ENCODE peak calls at places on chromosomes 3 and 15, in four cellular contexts. One of them, this sample, is unnamed.

GRCh38 chr15:91100561-91101355 is 701 bp downstream of the SV2B start:
- DNase-seq in A549: no peak
- DNase-seq in IMR-90: peak; percentile 7
- DNase-seq in GM12878: no peak
- DNase-seq in this sample: no peak

GRCh38 chr15:85337398-85338074 is 42.9 kb upstream of the AKAP13 start:
- DNase-seq in IMR-90: no peak
- DNase-seq in A549: no peak
- DNase-seq in GM12878: no peak
- DNase-seq in this sample: no peak

GRCh38 chr15:78714890-78715289 is 73.9 kb upstream of the CHRNB4 start:
- DNase-seq in IMR-90: no peak
- DNase-seq in GM12878: no peak
- DNase-seq in A549: no peak
- DNase-seq in this sample: no peak

GRCh38 chr3:44339990-44340389 is 1.4 kb downstream of the TCAIM start:
- DNase-seq in IMR-90: no peak
- DNase-seq in GM12878: no peak
- DNase-seq in A549: no peak
- DNase-seq in this sample: no peak

GRCh38 chr3:72523409-72524172 is 324.7 kb downstream of the SHQ1 start:
- DNase-seq in A549: no peak
- DNase-seq in IMR-90: no peak
- DNase-seq in GM12878: peak; percentile 74
- DNase-seq in this sample: peak; percentile 22

GRCh38 chr15:32796856-32797255 is 79.1 kb downstream of the GREM1 start:
- DNase-seq in IMR-90: no peak
- DNase-seq in A549: no peak
- DNase-seq in GM12878: no peak
- DNase-seq in this sample: no peak

GRCh38 chr3:106379251-106379750 is 510.5 kb upstream of the CBLB start:
- DNase-seq in IMR-90: no peak
- DNase-seq in A549: no peak
- DNase-seq in GM12878: no peak
- DNase-seq in this sample: no peak

GRCh38 chr3:176375519-176375918 is 821.8 kb downstream of the TBL1XR1 start:
- DNase-seq in A549: no peak
- DNase-seq in GM12878: no peak
- DNase-seq in IMR-90: no peak
- DNase-seq in this sample: no peak

GRCh38 chr3:33058780-33059179 is 38.2 kb downstream of the GLB1 start:
- DNase-seq in GM12878: no peak
- DNase-seq in A549: no peak
- DNase-seq in IMR-90: no peak
- DNase-seq in this sample: no peak

GRCh38 chr3:22835041-22835440 is 368.1 kb upstream of the UBE2E2 start:
- DNase-seq in A549: no peak
- DNase-seq in GM12878: no peak
- DNase-seq in IMR-90: no peak
- DNase-seq in this sample: no peak

GRCh38 chr3:24120434-24120833 is 175.3 kb downstream of the NR1D2 start:
- DNase-seq in IMR-90: no peak
- DNase-seq in A549: no peak
- DNase-seq in GM12878: no peak
- DNase-seq in this sample: no peak

GRCh38 chr3:31729082-31729481 is 196.4 kb downstream of the STT3B start:
- DNase-seq in GM12878: no peak
- DNase-seq in A549: no peak
- DNase-seq in IMR-90: no peak
- DNase-seq in this sample: no peak

GRCh38 chr15:41620536-41621199 is 39.5 kb upstream of the MGA start:
- DNase-seq in A549: no peak
- DNase-seq in GM12878: no peak
- DNase-seq in IMR-90: no peak
- DNase-seq in this sample: no peak

GRCh38 chr3:133038089-133038730 is at the start of gene TMEM108:
- DNase-seq in IMR-90: peak; percentile 58
- DNase-seq in GM12878: no peak
- DNase-seq in A549: peak; percentile 73
- DNase-seq in this sample: peak; percentile 93

GRCh38 chr3:16090013-16090412 is 84.5 kb upstream of the GALNT15 start:
- DNase-seq in GM12878: no peak
- DNase-seq in A549: peak; percentile 33
- DNase-seq in IMR-90: peak; percentile 99
- DNase-seq in this sample: no peak

GRCh38 chr3:50090985-50091384 is 2.3 kb downstream of the RBM5 start:
- DNase-seq in A549: no peak
- DNase-seq in IMR-90: no peak
- DNase-seq in GM12878: no peak
- DNase-seq in this sample: no peak

GRCh38 chr3:62201438-62202035 is 171.8 kb downstream of the FEZF2 start:
- DNase-seq in GM12878: no peak
- DNase-seq in A549: peak; percentile 16
- DNase-seq in IMR-90: peak; percentile 51
- DNase-seq in this sample: peak; percentile 23

GRCh38 chr3:155870945-155871745 is 695 bp downstream of the GMPS start:
- DNase-seq in A549: peak; percentile 50
- DNase-seq in IMR-90: no peak
- DNase-seq in GM12878: no peak
- DNase-seq in this sample: peak; percentile 61

GRCh38 chr3:66836363-66837152 is 161.5 kb upstream of the KBTBD8 start:
- DNase-seq in IMR-90: peak; percentile 31
- DNase-seq in GM12878: no peak
- DNase-seq in A549: no peak
- DNase-seq in this sample: no peak

GRCh38 chr15:52730163-52730562 is 51.0 kb upstream of the ATOSA start:
- DNase-seq in A549: no peak
- DNase-seq in GM12878: peak; percentile 28
- DNase-seq in IMR-90: peak; percentile 8
- DNase-seq in this sample: no peak

GRCh38 chr3:195119461-195120198 is 151.3 kb downstream of the XXYLT1 start:
- DNase-seq in GM12878: no peak
- DNase-seq in A549: no peak
- DNase-seq in IMR-90: peak; percentile 86
- DNase-seq in this sample: no peak

GRCh38 chr3:101851833-101852232 is 2.5 kb downstream of the NFKBIZ start:
- DNase-seq in A549: no peak
- DNase-seq in GM12878: no peak
- DNase-seq in IMR-90: no peak
- DNase-seq in this sample: no peak

GRCh38 chr15:74523982-74524381 is 17.0 kb upstream of the ARID3B start:
- DNase-seq in A549: no peak
- DNase-seq in IMR-90: peak; percentile 40
- DNase-seq in GM12878: no peak
- DNase-seq in this sample: no peak

GRCh38 chr3:120129041-120129440 is 34.8 kb upstream of the GSK3B start:
- DNase-seq in IMR-90: no peak
- DNase-seq in GM12878: no peak
- DNase-seq in A549: no peak
- DNase-seq in this sample: no peak

GRCh38 chr3:120450914-120451669 is at the start of gene FSTL1:
- DNase-seq in IMR-90: peak; percentile 70
- DNase-seq in GM12878: no peak
- DNase-seq in A549: no peak
- DNase-seq in this sample: no peak

GRCh38 chr3:150117076-150117475 is 146.4 kb upstream of the PFN2 start:
- DNase-seq in GM12878: no peak
- DNase-seq in A549: no peak
- DNase-seq in IMR-90: no peak
- DNase-seq in this sample: no peak

GRCh38 chr3:142929890-142930289 is 33.6 kb downstream of the PAQR9 start:
- DNase-seq in IMR-90: no peak
- DNase-seq in A549: no peak
- DNase-seq in GM12878: no peak
- DNase-seq in this sample: peak; percentile 64

GRCh38 chr3:113255854-113256615 is 44.7 kb downstream of the BOC start:
- DNase-seq in IMR-90: no peak
- DNase-seq in GM12878: no peak
- DNase-seq in A549: no peak
- DNase-seq in this sample: no peak

GRCh38 chr3:17088602-17089313 is 204.0 kb downstream of the PLCL2 start:
- DNase-seq in A549: no peak
- DNase-seq in IMR-90: no peak
- DNase-seq in GM12878: no peak
- DNase-seq in this sample: no peak

GRCh38 chr15:51260262-51260661 is 78.1 kb downstream of the CYP19A1 start:
- DNase-seq in IMR-90: peak; percentile 8
- DNase-seq in GM12878: no peak
- DNase-seq in A549: no peak
- DNase-seq in this sample: no peak

GRCh38 chr3:193805448-193805847 is 212.4 kb downstream of the OPA1 start:
- DNase-seq in IMR-90: peak; percentile 80
- DNase-seq in GM12878: no peak
- DNase-seq in A549: peak; percentile 80
- DNase-seq in this sample: no peak

GRCh38 chr3:69276884-69277283 is 109.0 kb downstream of the FRMD4B start:
- DNase-seq in GM12878: no peak
- DNase-seq in A549: no peak
- DNase-seq in IMR-90: no peak
- DNase-seq in this sample: no peak

DNA sequence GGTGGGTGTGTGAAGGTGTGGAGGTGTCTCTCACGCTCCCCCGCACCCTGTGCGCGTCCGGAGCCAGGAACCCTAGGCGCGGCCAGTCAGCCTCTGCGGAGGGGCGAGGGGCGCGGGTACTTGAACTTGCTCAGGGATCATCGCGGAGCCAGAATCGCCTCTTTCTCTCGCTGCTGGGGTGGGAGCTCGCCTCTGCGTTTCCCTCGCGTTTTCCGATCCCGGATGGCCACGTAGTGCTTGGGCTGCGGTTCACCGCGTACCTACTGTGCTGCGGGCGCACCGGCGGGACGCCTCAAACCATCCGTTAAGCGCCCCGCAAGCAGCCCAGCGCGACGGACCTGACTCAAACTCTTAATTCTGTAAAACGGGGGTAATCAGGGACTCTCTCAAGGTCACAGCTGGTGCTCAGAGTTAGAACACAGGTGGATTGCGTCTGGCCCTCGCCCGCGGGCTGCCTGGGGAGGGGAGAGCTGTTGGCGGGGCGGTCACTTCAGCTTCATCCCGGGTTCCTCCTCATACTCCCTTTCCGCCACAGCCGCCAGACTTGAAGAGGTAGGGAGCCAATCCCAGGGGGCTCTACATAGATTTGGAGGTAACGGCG is 686 bp downstream of the MYRIP start:
- DNase-seq in A549: no peak
- DNase-seq in IMR-90: no peak
- DNase-seq in GM12878: no peak
- DNase-seq in this sample: no peak
- TF ChIP-seq ELK1 in A549: no peak
- TF ChIP-seq ELK1 in IMR-90: no peak
- TF ChIP-seq ELK1 in GM12878: no peak
- TF ChIP-seq ELK1 in this sample: no peak

DNA sequence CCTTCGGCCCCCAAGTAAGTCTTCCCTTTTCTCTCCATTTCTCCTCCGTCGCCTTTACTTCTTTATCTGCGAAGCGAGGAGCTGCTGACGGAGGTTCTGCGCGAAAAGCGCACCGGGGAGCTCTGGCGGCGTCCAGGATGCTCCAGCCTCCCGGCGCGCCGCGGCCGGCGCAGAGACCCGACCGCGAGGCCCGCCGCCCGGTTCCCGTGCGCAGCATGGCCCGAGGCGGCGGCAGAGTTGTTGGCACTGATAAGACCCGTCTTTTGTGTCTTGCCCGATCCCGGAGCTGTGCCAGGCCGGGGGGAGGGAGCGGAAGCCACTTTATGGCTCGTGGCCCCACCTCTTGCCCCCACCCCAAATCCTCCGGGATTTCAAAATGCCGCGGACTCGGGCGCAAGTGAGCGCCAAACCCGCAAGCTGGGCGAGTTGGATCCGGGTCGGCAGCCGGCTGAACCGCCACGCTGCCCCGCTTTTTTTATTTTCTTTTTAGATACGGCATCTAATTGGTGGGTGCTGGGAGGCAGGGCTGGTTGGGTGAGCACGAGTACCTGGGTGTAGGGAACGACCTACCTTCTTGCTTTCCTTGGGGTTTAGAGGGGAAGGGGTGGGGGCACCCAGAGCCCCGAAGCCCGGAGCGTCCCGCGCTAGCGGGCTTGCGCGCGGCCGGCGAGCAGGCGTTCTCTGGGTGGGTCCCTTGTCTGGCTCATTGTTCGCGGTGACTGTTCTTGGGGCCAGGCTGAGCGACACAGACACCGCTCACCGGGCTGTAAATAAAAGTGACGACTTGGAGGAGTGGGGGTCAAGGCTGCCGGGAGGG is 532.7 kb upstream of the SEMA6D start:
- DNase-seq in GM12878: no peak
- DNase-seq in A549: no peak
- DNase-seq in IMR-90: peak; percentile 14
- DNase-seq in this sample: no peak
- TF ChIP-seq ELK1 in GM12878: no peak
- TF ChIP-seq ELK1 in A549: no peak
- TF ChIP-seq ELK1 in IMR-90: no peak
- TF ChIP-seq ELK1 in this sample: no peak

DNA sequence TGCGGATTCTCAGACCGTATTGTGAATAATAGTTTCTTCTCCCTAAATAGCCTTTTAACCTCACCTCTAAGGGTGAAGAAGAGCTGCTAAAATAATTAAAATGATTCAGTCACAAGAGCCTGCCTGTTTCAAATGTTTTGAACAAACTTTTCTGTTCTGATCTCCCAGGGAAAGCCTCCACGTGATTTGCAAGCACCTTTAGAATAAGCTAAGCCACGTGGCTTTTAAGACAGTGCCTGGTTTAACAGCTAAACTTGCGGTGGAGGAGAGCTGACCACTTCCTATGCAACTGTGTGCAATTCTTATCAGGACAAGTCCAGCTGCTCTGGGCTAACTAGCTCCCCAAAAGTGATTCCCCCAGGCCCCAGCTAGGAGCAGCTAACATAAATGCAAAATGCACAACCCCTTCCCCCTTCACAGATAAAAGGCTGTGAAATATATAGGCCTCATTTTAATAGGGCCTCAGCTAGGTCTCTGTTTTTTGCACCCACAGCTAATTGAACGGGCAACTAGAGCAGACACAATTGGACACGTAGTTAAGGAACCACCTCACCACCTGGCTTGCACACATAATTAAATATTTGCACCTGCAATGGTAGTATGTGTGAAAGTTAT is 401.2 kb upstream of the NR2F2 start:
- DNase-seq in GM12878: peak; percentile 48
- DNase-seq in A549: no peak
- DNase-seq in IMR-90: peak; percentile 38
- DNase-seq in this sample: peak; percentile 96
- TF ChIP-seq ELK1 in GM12878: no peak
- TF ChIP-seq ELK1 in A549: no peak
- TF ChIP-seq ELK1 in IMR-90: no peak
- TF ChIP-seq ELK1 in this sample: no peak

GRCh38 chr3:123657578-123657977 is 72.7 kb upstream of the HACD2 start:
- DNase-seq in GM12878: no peak
- DNase-seq in A549: no peak
- DNase-seq in IMR-90: peak; percentile 38
- DNase-seq in this sample: no peak

GRCh38 chr3:123656691-123657090 is 71.8 kb upstream of the HACD2 start:
- DNase-seq in A549: no peak
- DNase-seq in GM12878: no peak
- DNase-seq in IMR-90: no peak
- DNase-seq in this sample: peak; percentile 28

GRCh38 chr3:123657111-123657510 is 72.3 kb upstream of the HACD2 start:
- DNase-seq in IMR-90: no peak
- DNase-seq in A549: no peak
- DNase-seq in GM12878: no peak
- DNase-seq in this sample: no peak

GRCh38 chr3:123656241-123656640 is 71.4 kb upstream of the HACD2 start:
- DNase-seq in IMR-90: no peak
- DNase-seq in A549: no peak
- DNase-seq in GM12878: no peak
- DNase-seq in this sample: no peak

GRCh38 chr3:123655400-123655799 is 70.5 kb upstream of the HACD2 start:
- DNase-seq in A549: no peak
- DNase-seq in GM12878: no peak
- DNase-seq in IMR-90: no peak
- DNase-seq in this sample: no peak
- TF ChIP-seq ELK1 in A549: no peak
- TF ChIP-seq ELK1 in GM12878: no peak
- TF ChIP-seq ELK1 in IMR-90: no peak
- TF ChIP-seq ELK1 in this sample: no peak